ENCODE peak calls at places on chromosomes 16 and 17, in ten cellular contexts. I is astrocyte of the spinal cord, V is pancreas, C is prostate gland, F is Peyer's patch, Q is neural progenitor cell, H is AG04449, N is AG09309, K is ascending aorta, G is mucosa of descending colon. L is an unnamed sample.

GRCh38 chr16:15726715-15727114 is 76.7 kb downstream of the NDE1 start:
- DNase-seq in G (peak; percentile 88), I (no peak), H (no peak), C (no peak), V (no peak), Q (no peak), F (peak; percentile 86), K (no peak), N (no peak), L (no peak)

GRCh38 chr16:20774703-20775362 is 11.0 kb downstream of the ACSM3 start:
- DNase-seq in K (no peak), G (peak; percentile 80), I (peak; percentile 47), V (peak; percentile 83), C (peak; percentile 39), N (no peak), F (peak; percentile 72), H (peak; percentile 2), Q (peak; percentile 76), L (no peak)

GRCh38 chr17:40936437-40936971 is 942 bp downstream of the KRT23 start:
- DNase-seq in N (no peak), Q (no peak), F (no peak), K (no peak), G (peak; percentile 27), C (peak; percentile 36), I (no peak), V (no peak), H (no peak), L (no peak)

GRCh38 chr16:31899505-31899904 is 25.9 kb downstream of the ZNF267 start:
- DNase-seq in Q (no peak), N (no peak), I (no peak), K (no peak), V (no peak), F (no peak), C (no peak), H (no peak), G (no peak), L (no peak)

GRCh38 chr17:15944720-15945492 is at the start of gene ADORA2B:
- DNase-seq in N (no peak), Q (peak; percentile 89), F (peak; percentile 79), H (no peak), V (peak; percentile 89), I (peak; percentile 77), C (peak; percentile 28), K (no peak), G (peak; percentile 87), L (no peak)

GRCh38 chr16:30895592-30896202 is 717 bp upstream of the CTF1 start:
- DNase-seq in G (peak; percentile 37), Q (no peak), H (no peak), C (no peak), V (no peak), I (no peak), F (no peak), K (no peak), N (no peak), L (no peak)

GRCh38 chr17:77223642-77224420 is 83.1 kb downstream of the SEC14L1 start:
- DNase-seq in N (no peak), V (no peak), G (no peak), K (no peak), I (no peak), Q (no peak), F (no peak), H (no peak), C (no peak), L (peak; percentile 61)

GRCh38 chr17:63927464-63928171 is 4.5 kb downstream of the CD79B start:
- DNase-seq in K (no peak), G (peak; percentile 17), H (no peak), V (no peak), I (no peak), N (no peak), F (no peak), Q (no peak), C (no peak), L (peak; percentile 43)

GRCh38 chr17:8745586-8746500 is 1.2 kb upstream of the CCDC42 start:
- DNase-seq in H (no peak), N (no peak), V (peak; percentile 93), K (peak; percentile 87), Q (peak; percentile 84), G (peak; percentile 80), I (peak; percentile 33), F (peak; percentile 81), C (peak; percentile 33), L (peak; percentile 68)

GRCh38 chr16:4574919-4575705 is 19.0 kb downstream of the C16orf96 start:
- DNase-seq in F (no peak), C (no peak), Q (peak; percentile 41), I (no peak), H (no peak), K (no peak), N (no peak), G (no peak), V (peak; percentile 83), L (no peak)
- TF ChIP-seq CTCF in F (no peak), C (no peak), Q (peak; percentile 16), I (no peak), H (no peak), K (no peak), N (no peak), G (no peak), V (no peak), L (no peak)

DNA sequence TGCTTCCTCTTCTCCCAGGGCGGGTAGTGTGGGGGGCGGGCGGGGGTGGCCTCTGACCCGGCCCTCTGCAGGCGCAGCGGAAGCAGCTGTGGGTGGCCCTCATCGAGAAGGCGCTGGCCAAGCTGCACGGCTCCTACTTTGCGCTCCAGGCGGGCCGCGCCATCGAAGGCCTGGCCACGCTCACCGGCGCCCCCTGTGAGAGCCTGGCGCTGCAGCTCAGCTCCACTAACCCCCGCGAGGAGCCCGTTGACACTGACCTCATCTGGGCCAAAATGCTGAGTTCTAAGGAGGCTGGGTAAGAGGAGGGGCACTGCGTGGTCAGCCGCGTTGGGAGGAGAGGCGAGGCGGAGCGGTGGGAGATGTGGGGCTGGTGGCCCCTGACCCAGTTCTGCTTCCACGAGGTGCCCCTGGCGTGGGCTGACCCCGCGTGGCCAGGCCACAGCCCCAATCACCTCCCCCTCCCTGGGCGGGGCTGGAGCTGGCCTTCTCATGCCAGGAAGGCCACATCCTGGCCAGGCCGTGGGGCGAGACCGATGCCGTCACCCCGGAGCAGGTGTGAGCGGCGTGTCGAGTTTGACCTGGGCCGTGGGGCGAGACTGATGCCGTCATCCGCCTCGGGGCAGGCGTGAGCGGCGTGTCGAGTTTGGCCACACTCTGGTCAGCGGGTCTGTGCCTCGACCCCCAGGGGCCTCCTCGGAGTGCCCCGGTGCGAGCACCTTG is 10.5 kb upstream of the PRR35 start:
- DNase-seq in Q (peak; percentile 33), I (no peak), C (no peak), G (no peak), H (no peak), N (no peak), K (no peak), V (no peak), F (no peak), L (no peak)
- TF ChIP-seq CTCF in Q (peak; percentile 21), I (peak; percentile 29), C (no peak), G (no peak), H (no peak), N (peak; percentile 6), K (no peak), V (no peak), F (no peak), L (peak; percentile 44)

GRCh38 chr17:35875439-35876139 is 4.6 kb downstream of the CCL5 start:
- DNase-seq in Q (no peak), V (no peak), C (no peak), N (no peak), K (no peak), F (no peak), G (no peak), I (no peak), H (no peak), L (no peak)

GRCh38 chr17:35872581-35872980 is 3.9 kb upstream of the HEATR9 start:
- DNase-seq in V (no peak), Q (no peak), C (no peak), I (no peak), N (no peak), F (no peak), K (no peak), H (no peak), G (no peak), L (no peak)

GRCh38 chr17:35866356-35866950 is 2.2 kb downstream of the HEATR9 start:
- DNase-seq in Q (no peak), V (no peak), K (no peak), C (no peak), I (no peak), H (no peak), F (no peak), G (no peak), N (no peak), L (no peak)

GRCh38 chr17:35868791-35869190 is at the start of gene HEATR9:
- DNase-seq in N (no peak), Q (no peak), K (no peak), C (no peak), G (no peak), F (no peak), H (no peak), V (no peak), I (no peak), L (no peak)

GRCh38 chr17:35871415-35871814 is 2.7 kb upstream of the HEATR9 start:
- DNase-seq in G (no peak), Q (peak; percentile 13), I (no peak), K (no peak), F (no peak), V (no peak), N (no peak), H (no peak), C (no peak), L (no peak)
- TF ChIP-seq CTCF in G (no peak), Q (peak; percentile 11), I (no peak), K (no peak), F (no peak), V (no peak), N (no peak), H (no peak), C (no peak), L (no peak)

GRCh38 chr16:84485255-84486010 is 19.0 kb downstream of the MEAK7 start:
- DNase-seq in I (no peak), F (no peak), H (no peak), Q (no peak), G (no peak), N (no peak), C (no peak), V (no peak), K (no peak), L (no peak)

GRCh38 chr16:84486126-84486525 is 18.3 kb downstream of the MEAK7 start:
- DNase-seq in G (no peak), Q (no peak), K (no peak), H (no peak), F (no peak), C (no peak), V (no peak), I (no peak), N (no peak), L (no peak)

GRCh38 chr16:84489141-84489540 is 15.3 kb downstream of the MEAK7 start:
- DNase-seq in K (no peak), H (no peak), V (no peak), F (no peak), G (no peak), N (no peak), I (no peak), Q (no peak), C (no peak), L (no peak)

GRCh38 chr16:84486551-84487235 is 17.8 kb downstream of the MEAK7 start:
- DNase-seq in Q (no peak), C (no peak), N (no peak), G (no peak), V (peak; percentile 38), K (no peak), H (no peak), I (no peak), F (no peak), L (no peak)

DNA sequence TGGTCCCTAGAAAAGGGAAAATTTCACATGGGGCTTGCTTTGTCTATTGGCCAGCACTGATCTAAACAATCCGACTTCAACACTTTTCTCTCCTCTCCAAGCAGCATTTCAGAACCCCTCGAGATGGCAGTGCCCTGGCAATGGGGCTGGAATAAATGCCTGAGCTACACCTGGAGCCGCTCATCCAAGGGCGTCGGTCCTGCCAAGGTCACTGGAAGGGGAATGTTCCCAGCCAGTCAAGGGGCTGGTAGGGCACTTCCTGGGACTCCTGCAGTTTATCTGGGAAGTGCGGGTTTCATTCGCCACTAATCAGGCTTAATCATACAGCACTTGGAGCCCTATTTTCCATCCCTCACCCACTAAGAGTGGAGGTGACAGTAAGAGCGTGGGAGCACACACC is 17.1 kb downstream of the MEAK7 start:
- DNase-seq in V (no peak), C (no peak), N (no peak), G (no peak), H (no peak), K (no peak), I (no peak), Q (no peak), F (no peak), L (no peak)
- TF ChIP-seq CTCF in V (no peak), C (no peak), N (no peak), G (no peak), H (no peak), K (no peak), I (no peak), Q (no peak), F (no peak), L (no peak)

L was measured in chondrocyte.